ENCODE peak calls at places on chromosomes 12 and 14, in nine cellular contexts. One of them, this sample, is unnamed.

GRCh38 chr14:75604979-75605825 is 26.8 kb downstream of the FLVCR2 start:
- DNase-seq in BJ: no peak
- DNase-seq in Peyer's patch: no peak
- DNase-seq in GM23248: no peak
- DNase-seq in retinal pigment epithelial cell: no peak
- DNase-seq in transverse colon: no peak
- DNase-seq in CD4-positive, CD25-positive, alpha-beta regulatory T cell: no peak
- DNase-seq in brain microvascular endothelial cell: peak
- DNase-seq in HFF-Myc: no peak
- DNase-seq in this sample: no peak

GRCh38 chr12:120439646-120440247 is 1.8 kb downstream of the COX6A1 start:
- DNase-seq in BJ: no peak
- DNase-seq in brain microvascular endothelial cell: peak
- DNase-seq in transverse colon: peak
- DNase-seq in CD4-positive, CD25-positive, alpha-beta regulatory T cell: peak
- DNase-seq in Peyer's patch: peak
- DNase-seq in retinal pigment epithelial cell: no peak
- DNase-seq in HFF-Myc: peak
- DNase-seq in GM23248: peak
- DNase-seq in this sample: no peak

GRCh38 chr14:32905052-32905451 is 33.6 kb upstream of the NPAS3 start:
- DNase-seq in brain microvascular endothelial cell: no peak
- DNase-seq in Peyer's patch: no peak
- DNase-seq in HFF-Myc: no peak
- DNase-seq in BJ: no peak
- DNase-seq in retinal pigment epithelial cell: no peak
- DNase-seq in transverse colon: no peak
- DNase-seq in GM23248: no peak
- DNase-seq in CD4-positive, CD25-positive, alpha-beta regulatory T cell: no peak
- DNase-seq in this sample: no peak

GRCh38 chr14:100446572-100446971 is 123.4 kb downstream of the SLC25A47 start:
- DNase-seq in Peyer's patch: no peak
- DNase-seq in retinal pigment epithelial cell: peak
- DNase-seq in CD4-positive, CD25-positive, alpha-beta regulatory T cell: peak
- DNase-seq in transverse colon: no peak
- DNase-seq in HFF-Myc: no peak
- DNase-seq in brain microvascular endothelial cell: no peak
- DNase-seq in GM23248: no peak
- DNase-seq in BJ: no peak
- DNase-seq in this sample: no peak

GRCh38 chr12:69095765-69096477 is 143.4 kb upstream of the CPSF6 start:
- DNase-seq in Peyer's patch: no peak
- DNase-seq in retinal pigment epithelial cell: no peak
- DNase-seq in BJ: no peak
- DNase-seq in CD4-positive, CD25-positive, alpha-beta regulatory T cell: no peak
- DNase-seq in brain microvascular endothelial cell: peak
- DNase-seq in HFF-Myc: no peak
- DNase-seq in GM23248: no peak
- DNase-seq in transverse colon: no peak
- DNase-seq in this sample: no peak

GRCh38 chr14:101322223-101322622 is 239.1 kb upstream of the DIO3 start:
- DNase-seq in BJ: no peak
- DNase-seq in brain microvascular endothelial cell: no peak
- DNase-seq in retinal pigment epithelial cell: no peak
- DNase-seq in CD4-positive, CD25-positive, alpha-beta regulatory T cell: no peak
- DNase-seq in HFF-Myc: no peak
- DNase-seq in GM23248: no peak
- DNase-seq in Peyer's patch: no peak
- DNase-seq in transverse colon: no peak
- DNase-seq in this sample: no peak

GRCh38 chr14:94575730-94576585 is 5.3 kb upstream of the SERPINA5 start:
- DNase-seq in GM23248: peak
- DNase-seq in HFF-Myc: no peak
- DNase-seq in CD4-positive, CD25-positive, alpha-beta regulatory T cell: no peak
- DNase-seq in retinal pigment epithelial cell: peak
- DNase-seq in BJ: no peak
- DNase-seq in Peyer's patch: peak
- DNase-seq in brain microvascular endothelial cell: peak
- DNase-seq in transverse colon: no peak
- DNase-seq in this sample: no peak

GRCh38 chr14:33671556-33671955 is 279.3 kb downstream of the EGLN3 start:
- DNase-seq in retinal pigment epithelial cell: no peak
- DNase-seq in CD4-positive, CD25-positive, alpha-beta regulatory T cell: no peak
- DNase-seq in transverse colon: no peak
- DNase-seq in HFF-Myc: no peak
- DNase-seq in BJ: no peak
- DNase-seq in Peyer's patch: no peak
- DNase-seq in GM23248: no peak
- DNase-seq in brain microvascular endothelial cell: no peak
- DNase-seq in this sample: no peak

GRCh38 chr14:101068293-101068957 is 164.9 kb upstream of the RTL1 start:
- DNase-seq in retinal pigment epithelial cell: no peak
- DNase-seq in brain microvascular endothelial cell: no peak
- DNase-seq in CD4-positive, CD25-positive, alpha-beta regulatory T cell: no peak
- DNase-seq in Peyer's patch: peak
- DNase-seq in transverse colon: peak
- DNase-seq in BJ: no peak
- DNase-seq in GM23248: no peak
- DNase-seq in HFF-Myc: no peak
- DNase-seq in this sample: peak

GRCh38 chr12:27672654-27673053 is 23.6 kb upstream of the REP15 start:
- DNase-seq in BJ: no peak
- DNase-seq in HFF-Myc: no peak
- DNase-seq in GM23248: no peak
- DNase-seq in Peyer's patch: no peak
- DNase-seq in retinal pigment epithelial cell: no peak
- DNase-seq in transverse colon: no peak
- DNase-seq in brain microvascular endothelial cell: no peak
- DNase-seq in CD4-positive, CD25-positive, alpha-beta regulatory T cell: no peak
- DNase-seq in this sample: no peak
- H3K4me3 ChIP-seq in BJ: no peak
- H3K4me3 ChIP-seq in HFF-Myc: no peak
- H3K4me3 ChIP-seq in GM23248: no peak
- H3K4me3 ChIP-seq in Peyer's patch: no peak
- H3K4me3 ChIP-seq in retinal pigment epithelial cell: no peak
- H3K4me3 ChIP-seq in transverse colon: no peak
- H3K4me3 ChIP-seq in brain microvascular endothelial cell: no peak
- H3K4me3 ChIP-seq in CD4-positive, CD25-positive, alpha-beta regulatory T cell: no peak
- H3K4me3 ChIP-seq in this sample: peak

GRCh38 chr14:72516936-72517408 is 376.9 kb downstream of the DPF3 start:
- DNase-seq in HFF-Myc: peak
- DNase-seq in transverse colon: peak
- DNase-seq in brain microvascular endothelial cell: peak
- DNase-seq in BJ: peak
- DNase-seq in GM23248: peak
- DNase-seq in CD4-positive, CD25-positive, alpha-beta regulatory T cell: peak
- DNase-seq in retinal pigment epithelial cell: peak
- DNase-seq in Peyer's patch: peak
- DNase-seq in this sample: peak

GRCh38 chr14:72521045-72521444 is 372.9 kb downstream of the DPF3 start:
- DNase-seq in Peyer's patch: no peak
- DNase-seq in brain microvascular endothelial cell: no peak
- DNase-seq in BJ: no peak
- DNase-seq in retinal pigment epithelial cell: no peak
- DNase-seq in transverse colon: no peak
- DNase-seq in CD4-positive, CD25-positive, alpha-beta regulatory T cell: no peak
- DNase-seq in HFF-Myc: no peak
- DNase-seq in GM23248: no peak
- DNase-seq in this sample: no peak

GRCh38 chr14:72518809-72519377 is 375.0 kb downstream of the DPF3 start:
- DNase-seq in GM23248: no peak
- DNase-seq in BJ: no peak
- DNase-seq in brain microvascular endothelial cell: no peak
- DNase-seq in retinal pigment epithelial cell: no peak
- DNase-seq in HFF-Myc: no peak
- DNase-seq in CD4-positive, CD25-positive, alpha-beta regulatory T cell: peak
- DNase-seq in Peyer's patch: peak
- DNase-seq in transverse colon: no peak
- DNase-seq in this sample: no peak

GRCh38 chr14:72517736-72518135 is 376.2 kb downstream of the DPF3 start:
- DNase-seq in CD4-positive, CD25-positive, alpha-beta regulatory T cell: no peak
- DNase-seq in HFF-Myc: no peak
- DNase-seq in GM23248: peak
- DNase-seq in transverse colon: no peak
- DNase-seq in BJ: no peak
- DNase-seq in Peyer's patch: no peak
- DNase-seq in brain microvascular endothelial cell: no peak
- DNase-seq in retinal pigment epithelial cell: no peak
- DNase-seq in this sample: no peak

DNA sequence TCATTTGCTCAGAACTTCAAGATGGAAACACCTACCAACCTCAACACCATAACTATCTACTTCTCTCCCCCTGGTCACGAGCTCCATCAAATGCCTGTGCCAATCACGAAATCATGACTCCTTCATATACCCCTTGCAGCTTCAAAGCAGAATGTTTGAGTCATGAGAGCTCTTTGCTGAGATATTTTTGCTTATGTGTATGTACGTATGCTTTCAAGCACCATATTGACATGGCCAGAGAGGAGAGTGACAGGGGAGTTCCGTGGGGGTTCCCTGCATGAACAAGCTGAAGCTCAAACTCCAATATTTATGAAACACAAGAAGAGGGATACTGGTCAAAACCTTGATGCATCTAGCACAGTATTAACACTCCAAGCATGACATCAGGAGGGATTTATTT is 374.4 kb downstream of the DPF3 start:
- DNase-seq in CD4-positive, CD25-positive, alpha-beta regulatory T cell: peak
- DNase-seq in Peyer's patch: no peak
- DNase-seq in HFF-Myc: no peak
- DNase-seq in brain microvascular endothelial cell: no peak
- DNase-seq in transverse colon: no peak
- DNase-seq in BJ: no peak
- DNase-seq in retinal pigment epithelial cell: no peak
- DNase-seq in GM23248: no peak
- DNase-seq in this sample: no peak
- H3K4me3 ChIP-seq in CD4-positive, CD25-positive, alpha-beta regulatory T cell: peak
- H3K4me3 ChIP-seq in Peyer's patch: no peak
- H3K4me3 ChIP-seq in HFF-Myc: no peak
- H3K4me3 ChIP-seq in brain microvascular endothelial cell: no peak
- H3K4me3 ChIP-seq in transverse colon: no peak
- H3K4me3 ChIP-seq in BJ: no peak
- H3K4me3 ChIP-seq in retinal pigment epithelial cell: no peak
- H3K4me3 ChIP-seq in GM23248: no peak
- H3K4me3 ChIP-seq in this sample: no peak

DNA sequence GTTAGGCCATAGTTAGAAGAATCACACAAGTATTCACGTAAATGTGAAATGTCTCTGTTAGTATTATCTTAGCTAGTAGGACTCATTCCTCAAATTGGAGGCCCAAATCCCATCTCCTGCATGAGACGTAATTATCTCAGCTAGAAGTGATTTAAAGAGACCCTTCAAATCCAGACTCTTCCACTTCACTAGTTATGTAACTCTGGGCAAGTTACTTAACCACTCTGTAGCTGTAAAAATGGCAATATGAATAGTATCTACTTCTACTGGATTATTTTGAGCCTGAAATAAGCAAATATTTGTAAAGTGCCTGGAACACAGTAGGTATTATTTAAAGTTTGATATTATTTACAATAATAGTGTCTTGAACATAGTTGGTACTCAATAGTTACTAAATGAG is 28.4 kb upstream of the CDKL1 start:
- DNase-seq in brain microvascular endothelial cell: no peak
- DNase-seq in GM23248: no peak
- DNase-seq in BJ: no peak
- DNase-seq in retinal pigment epithelial cell: no peak
- DNase-seq in transverse colon: no peak
- DNase-seq in CD4-positive, CD25-positive, alpha-beta regulatory T cell: no peak
- DNase-seq in Peyer's patch: no peak
- DNase-seq in HFF-Myc: no peak
- DNase-seq in this sample: no peak
- H3K4me3 ChIP-seq in brain microvascular endothelial cell: no peak
- H3K4me3 ChIP-seq in GM23248: no peak
- H3K4me3 ChIP-seq in BJ: no peak
- H3K4me3 ChIP-seq in retinal pigment epithelial cell: no peak
- H3K4me3 ChIP-seq in transverse colon: no peak
- H3K4me3 ChIP-seq in CD4-positive, CD25-positive, alpha-beta regulatory T cell: no peak
- H3K4me3 ChIP-seq in Peyer's patch: no peak
- H3K4me3 ChIP-seq in HFF-Myc: no peak
- H3K4me3 ChIP-seq in this sample: no peak

DNA sequence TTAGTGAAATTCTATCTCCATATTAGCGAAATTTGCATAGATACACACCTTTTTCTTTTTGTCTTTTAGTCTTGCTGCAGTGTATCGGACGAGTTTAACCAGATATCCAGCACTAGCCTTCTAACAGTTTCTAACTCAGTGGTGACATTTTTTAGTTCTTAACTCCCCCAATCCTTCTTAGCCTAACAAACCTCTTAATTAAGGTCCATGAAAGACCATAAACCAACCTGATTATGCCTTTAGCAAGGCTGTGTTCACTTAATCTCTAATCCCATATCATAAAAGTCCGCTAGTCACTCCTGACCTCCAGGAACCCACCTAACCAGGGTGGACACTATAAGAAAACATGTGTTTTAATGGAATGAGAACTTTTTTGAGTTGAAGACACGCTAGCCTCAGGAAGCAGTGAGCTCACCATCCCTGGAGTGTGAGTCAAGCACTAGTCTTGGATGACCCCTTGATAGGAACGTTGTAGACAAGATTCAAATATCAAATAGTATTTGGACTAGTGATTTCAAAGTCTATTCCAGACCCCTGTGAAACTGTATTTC is 9.4 kb downstream of the CDKN1B start:
- DNase-seq in Peyer's patch: no peak
- DNase-seq in GM23248: peak
- DNase-seq in transverse colon: no peak
- DNase-seq in BJ: peak
- DNase-seq in brain microvascular endothelial cell: peak
- DNase-seq in HFF-Myc: no peak
- DNase-seq in retinal pigment epithelial cell: no peak
- DNase-seq in CD4-positive, CD25-positive, alpha-beta regulatory T cell: peak
- DNase-seq in this sample: no peak
- H3K4me3 ChIP-seq in Peyer's patch: peak
- H3K4me3 ChIP-seq in GM23248: peak
- H3K4me3 ChIP-seq in transverse colon: peak
- H3K4me3 ChIP-seq in BJ: peak
- H3K4me3 ChIP-seq in brain microvascular endothelial cell: peak
- H3K4me3 ChIP-seq in HFF-Myc: peak
- H3K4me3 ChIP-seq in retinal pigment epithelial cell: peak
- H3K4me3 ChIP-seq in CD4-positive, CD25-positive, alpha-beta regulatory T cell: peak
- H3K4me3 ChIP-seq in this sample: peak

GRCh38 chr14:104137297-104138097 is 890 bp upstream of the KIF26A start:
- DNase-seq in Peyer's patch: peak
- DNase-seq in BJ: no peak
- DNase-seq in GM23248: peak
- DNase-seq in retinal pigment epithelial cell: no peak
- DNase-seq in HFF-Myc: no peak
- DNase-seq in transverse colon: peak
- DNase-seq in CD4-positive, CD25-positive, alpha-beta regulatory T cell: peak
- DNase-seq in brain microvascular endothelial cell: no peak
- DNase-seq in this sample: no peak
- H3K4me3 ChIP-seq in Peyer's patch: peak
- H3K4me3 ChIP-seq in BJ: peak
- H3K4me3 ChIP-seq in GM23248: peak
- H3K4me3 ChIP-seq in retinal pigment epithelial cell: peak
- H3K4me3 ChIP-seq in HFF-Myc: peak
- H3K4me3 ChIP-seq in transverse colon: peak
- H3K4me3 ChIP-seq in CD4-positive, CD25-positive, alpha-beta regulatory T cell: no peak
- H3K4me3 ChIP-seq in brain microvascular endothelial cell: peak
- H3K4me3 ChIP-seq in this sample: peak

DNA sequence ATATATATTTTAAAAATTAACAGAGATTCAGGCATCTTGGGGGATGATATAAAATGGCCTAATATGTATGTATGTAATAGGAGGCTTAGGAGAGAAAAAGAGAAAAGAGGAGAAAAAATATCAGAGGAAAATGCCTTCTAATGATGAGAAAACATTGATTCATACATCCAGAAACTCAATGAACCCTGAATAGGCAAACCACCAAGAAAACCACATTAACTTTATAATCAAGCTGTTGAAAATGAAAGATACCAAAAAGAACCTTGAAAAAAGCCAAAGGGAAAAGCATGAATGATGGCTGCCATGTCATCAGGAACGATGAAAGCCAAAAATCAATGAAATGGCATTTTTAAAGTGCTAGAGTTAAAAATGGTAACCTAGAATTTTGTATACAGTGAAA is 180.3 kb downstream of the EPS8 start:
- DNase-seq in transverse colon: no peak
- DNase-seq in GM23248: peak
- DNase-seq in CD4-positive, CD25-positive, alpha-beta regulatory T cell: no peak
- DNase-seq in retinal pigment epithelial cell: no peak
- DNase-seq in brain microvascular endothelial cell: no peak
- DNase-seq in HFF-Myc: no peak
- DNase-seq in Peyer's patch: no peak
- DNase-seq in BJ: no peak
- DNase-seq in this sample: no peak
- H3K4me3 ChIP-seq in transverse colon: no peak
- H3K4me3 ChIP-seq in GM23248: no peak
- H3K4me3 ChIP-seq in CD4-positive, CD25-positive, alpha-beta regulatory T cell: no peak
- H3K4me3 ChIP-seq in retinal pigment epithelial cell: no peak
- H3K4me3 ChIP-seq in brain microvascular endothelial cell: no peak
- H3K4me3 ChIP-seq in HFF-Myc: no peak
- H3K4me3 ChIP-seq in Peyer's patch: no peak
- H3K4me3 ChIP-seq in BJ: no peak
- H3K4me3 ChIP-seq in this sample: no peak